ENCODE peak calls at places on chromosomes 13 and 19, in six cellular contexts. One of them, this sample, is unnamed.

GRCh38 chr13:112895521-112896465 is 73.2 kb upstream of the MCF2L start:
- DNase-seq in IMR-90: no peak
- DNase-seq in omental fat pad: no peak
- DNase-seq in cardiac fibroblast: no peak
- DNase-seq in AG09309: no peak
- DNase-seq in PC-3: no peak
- DNase-seq in this sample: peak

GRCh38 chr19:37855098-37855497 is 51.3 kb downstream of the WDR87 start:
- DNase-seq in IMR-90: peak
- DNase-seq in omental fat pad: no peak
- DNase-seq in cardiac fibroblast: peak
- DNase-seq in AG09309: no peak
- DNase-seq in PC-3: no peak
- DNase-seq in this sample: no peak

GRCh38 chr13:29754486-29754806 is 96.0 kb downstream of the UBL3 start:
- DNase-seq in IMR-90: peak
- DNase-seq in omental fat pad: no peak
- DNase-seq in cardiac fibroblast: peak
- DNase-seq in AG09309: no peak
- DNase-seq in PC-3: peak
- DNase-seq in this sample: no peak

GRCh38 chr19:5343848-5344247 is 3.2 kb upstream of the PTPRS start:
- DNase-seq in IMR-90: peak
- DNase-seq in omental fat pad: no peak
- DNase-seq in cardiac fibroblast: peak
- DNase-seq in AG09309: peak
- DNase-seq in PC-3: no peak
- DNase-seq in this sample: no peak

GRCh38 chr19:34808566-34808965 is 35.6 kb upstream of the ZNF599 start:
- DNase-seq in IMR-90: peak
- DNase-seq in omental fat pad: no peak
- DNase-seq in cardiac fibroblast: peak
- DNase-seq in AG09309: peak
- DNase-seq in PC-3: peak
- DNase-seq in this sample: no peak

GRCh38 chr13:24664726-24665409 is 15.3 kb upstream of the ATP12A start:
- DNase-seq in IMR-90: peak
- DNase-seq in omental fat pad: no peak
- DNase-seq in cardiac fibroblast: no peak
- DNase-seq in AG09309: no peak
- DNase-seq in PC-3: peak
- DNase-seq in this sample: no peak

GRCh38 chr19:5692785-5693194 is 2.7 kb downstream of the RPL36 start:
- DNase-seq in IMR-90: no peak
- DNase-seq in omental fat pad: no peak
- DNase-seq in cardiac fibroblast: no peak
- DNase-seq in AG09309: no peak
- DNase-seq in PC-3: no peak
- DNase-seq in this sample: no peak

GRCh38 chr19:7295912-7296486 is 1.8 kb upstream of the INSR start:
- DNase-seq in IMR-90: no peak
- DNase-seq in omental fat pad: no peak
- DNase-seq in cardiac fibroblast: no peak
- DNase-seq in AG09309: no peak
- DNase-seq in PC-3: no peak
- DNase-seq in this sample: no peak

GRCh38 chr19:54573330-54573872 is at the start of gene LILRA2:
- DNase-seq in IMR-90: no peak
- DNase-seq in omental fat pad: no peak
- DNase-seq in cardiac fibroblast: no peak
- DNase-seq in AG09309: no peak
- DNase-seq in PC-3: no peak
- DNase-seq in this sample: peak

GRCh38 chr19:7856679-7857663 is 17.2 kb downstream of the PRR36 start:
- DNase-seq in IMR-90: no peak
- DNase-seq in omental fat pad: no peak
- DNase-seq in cardiac fibroblast: no peak
- DNase-seq in AG09309: no peak
- DNase-seq in PC-3: no peak
- DNase-seq in this sample: no peak

GRCh38 chr13:33230178-33230881 is 55.2 kb downstream of the STARD13 start:
- DNase-seq in IMR-90: peak
- DNase-seq in omental fat pad: no peak
- DNase-seq in cardiac fibroblast: peak
- DNase-seq in AG09309: no peak
- DNase-seq in PC-3: peak
- DNase-seq in this sample: no peak

GRCh38 chr19:44587863-44588752 is 25.3 kb upstream of the IGSF23 start:
- DNase-seq in IMR-90: peak
- DNase-seq in omental fat pad: no peak
- DNase-seq in cardiac fibroblast: peak
- DNase-seq in AG09309: peak
- DNase-seq in PC-3: peak
- DNase-seq in this sample: no peak

GRCh38 chr19:4493104-4493928 is 21.2 kb downstream of the HDGFL2 start:
- DNase-seq in IMR-90: no peak
- DNase-seq in omental fat pad: no peak
- DNase-seq in cardiac fibroblast: no peak
- DNase-seq in AG09309: no peak
- DNase-seq in PC-3: no peak
- DNase-seq in this sample: no peak

GRCh38 chr13:113143466-113144254 is 14.8 kb upstream of the PROZ start:
- DNase-seq in IMR-90: no peak
- DNase-seq in omental fat pad: no peak
- DNase-seq in cardiac fibroblast: no peak
- DNase-seq in AG09309: no peak
- DNase-seq in PC-3: no peak
- DNase-seq in this sample: no peak

GRCh38 chr13:37747071-37747612 is 122.4 kb downstream of the TRPC4 start:
- DNase-seq in IMR-90: peak
- DNase-seq in omental fat pad: no peak
- DNase-seq in cardiac fibroblast: peak
- DNase-seq in AG09309: peak
- DNase-seq in PC-3: peak
- DNase-seq in this sample: no peak

GRCh38 chr13:24159921-24160324 is 597 bp upstream of the SPATA13 start:
- DNase-seq in IMR-90: no peak
- DNase-seq in omental fat pad: no peak
- DNase-seq in cardiac fibroblast: no peak
- DNase-seq in AG09309: no peak
- DNase-seq in PC-3: peak
- DNase-seq in this sample: no peak

GRCh38 chr19:2080336-2080988 is 15.7 kb downstream of the MOB3A start:
- DNase-seq in IMR-90: no peak
- DNase-seq in omental fat pad: no peak
- DNase-seq in cardiac fibroblast: no peak
- DNase-seq in AG09309: no peak
- DNase-seq in PC-3: no peak
- DNase-seq in this sample: no peak

GRCh38 chr19:13097331-13098258 is 5.1 kb downstream of the LYL1 start:
- DNase-seq in IMR-90: no peak
- DNase-seq in omental fat pad: peak
- DNase-seq in cardiac fibroblast: no peak
- DNase-seq in AG09309: no peak
- DNase-seq in PC-3: no peak
- DNase-seq in this sample: no peak

DNA sequence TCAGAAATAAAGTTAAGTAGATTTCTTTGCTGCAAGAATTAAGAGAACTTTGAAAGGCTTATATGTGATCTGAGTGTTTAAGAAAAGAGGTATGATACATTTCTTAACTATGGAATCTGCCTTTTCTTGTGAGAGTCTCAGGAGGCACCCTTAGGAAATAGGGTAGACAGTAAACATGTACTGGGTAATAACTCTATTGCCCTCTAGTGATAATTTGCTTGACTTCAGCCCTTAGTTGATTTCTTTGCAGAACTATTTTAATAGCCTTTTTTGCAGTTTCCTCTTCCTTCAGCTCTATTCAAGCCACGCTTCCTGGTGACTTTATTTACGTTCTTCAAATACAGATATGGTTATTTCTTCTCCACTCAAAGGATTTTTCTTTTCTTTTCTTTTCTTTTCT is 37.0 kb upstream of the CCNA1 start:
- DNase-seq in IMR-90: peak
- DNase-seq in omental fat pad: no peak
- DNase-seq in cardiac fibroblast: peak
- DNase-seq in AG09309: peak
- DNase-seq in PC-3: peak
- DNase-seq in this sample: no peak
- TF ChIP-seq CTCF in IMR-90: peak
- TF ChIP-seq CTCF in omental fat pad: no peak
- TF ChIP-seq CTCF in cardiac fibroblast: peak
- TF ChIP-seq CTCF in AG09309: peak
- TF ChIP-seq CTCF in PC-3: peak
- TF ChIP-seq CTCF in this sample: peak

GRCh38 chr13:99087130-99087953 is 109.5 kb upstream of the DOCK9 start:
- DNase-seq in IMR-90: peak
- DNase-seq in omental fat pad: peak
- DNase-seq in cardiac fibroblast: peak
- DNase-seq in AG09309: peak
- DNase-seq in PC-3: peak
- DNase-seq in this sample: peak
- TF ChIP-seq CTCF in IMR-90: peak
- TF ChIP-seq CTCF in omental fat pad: no peak
- TF ChIP-seq CTCF in cardiac fibroblast: peak
- TF ChIP-seq CTCF in AG09309: peak
- TF ChIP-seq CTCF in PC-3: peak
- TF ChIP-seq CTCF in this sample: no peak

GRCh38 chr13:45464141-45464686 is 525 bp upstream of the COG3 start:
- DNase-seq in IMR-90: no peak
- DNase-seq in omental fat pad: no peak
- DNase-seq in cardiac fibroblast: no peak
- DNase-seq in AG09309: no peak
- DNase-seq in PC-3: no peak
- DNase-seq in this sample: no peak

GRCh38 chr13:45466359-45466758 is 1.6 kb downstream of the COG3 start:
- DNase-seq in IMR-90: no peak
- DNase-seq in omental fat pad: no peak
- DNase-seq in cardiac fibroblast: no peak
- DNase-seq in AG09309: no peak
- DNase-seq in PC-3: no peak
- DNase-seq in this sample: no peak

GRCh38 chr13:45468676-45469075 is 3.9 kb downstream of the COG3 start:
- DNase-seq in IMR-90: no peak
- DNase-seq in omental fat pad: no peak
- DNase-seq in cardiac fibroblast: no peak
- DNase-seq in AG09309: no peak
- DNase-seq in PC-3: no peak
- DNase-seq in this sample: no peak

DNA sequence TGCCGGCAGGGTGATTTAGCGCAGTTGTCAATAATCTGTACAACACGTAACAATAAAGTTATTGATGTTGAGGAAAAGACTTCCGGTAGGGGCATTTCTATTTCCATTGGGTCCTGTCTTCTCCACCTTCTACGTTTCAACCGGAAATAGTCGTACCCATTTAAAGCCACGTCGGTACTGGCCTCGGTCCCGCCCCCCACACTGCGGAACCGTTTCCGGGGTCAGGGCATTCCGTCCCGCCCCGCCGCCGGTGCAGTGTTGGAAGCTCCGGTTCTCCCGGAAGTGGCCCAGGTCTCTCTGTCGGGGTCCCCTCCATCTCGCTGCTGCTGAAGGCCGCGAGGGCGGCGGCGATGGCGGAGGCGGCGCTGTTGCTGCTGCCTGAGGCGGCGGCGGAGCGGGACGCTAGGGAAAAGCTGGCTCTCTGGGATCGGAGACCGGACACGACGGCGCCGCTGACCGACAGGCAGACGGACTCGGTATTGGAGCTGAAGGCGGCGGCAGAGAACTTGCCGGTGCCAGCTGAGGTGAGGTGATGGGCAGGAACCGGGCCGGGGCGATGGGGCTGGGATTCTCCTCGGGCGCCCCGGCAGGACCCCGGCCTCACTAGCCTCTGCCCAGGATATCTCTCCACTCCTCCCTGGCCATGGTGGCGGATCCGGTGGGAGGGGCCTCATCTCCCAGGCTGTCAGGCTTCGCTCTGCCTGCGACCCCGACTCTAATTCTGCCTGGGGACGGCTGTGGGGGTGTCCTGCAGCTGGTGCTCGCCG is at the start of gene COG3:
- DNase-seq in IMR-90: peak
- DNase-seq in omental fat pad: peak
- DNase-seq in cardiac fibroblast: peak
- DNase-seq in AG09309: peak
- DNase-seq in PC-3: peak
- DNase-seq in this sample: peak
- TF ChIP-seq CTCF in IMR-90: peak
- TF ChIP-seq CTCF in omental fat pad: no peak
- TF ChIP-seq CTCF in cardiac fibroblast: no peak
- TF ChIP-seq CTCF in AG09309: no peak
- TF ChIP-seq CTCF in PC-3: peak
- TF ChIP-seq CTCF in this sample: peak

DNA sequence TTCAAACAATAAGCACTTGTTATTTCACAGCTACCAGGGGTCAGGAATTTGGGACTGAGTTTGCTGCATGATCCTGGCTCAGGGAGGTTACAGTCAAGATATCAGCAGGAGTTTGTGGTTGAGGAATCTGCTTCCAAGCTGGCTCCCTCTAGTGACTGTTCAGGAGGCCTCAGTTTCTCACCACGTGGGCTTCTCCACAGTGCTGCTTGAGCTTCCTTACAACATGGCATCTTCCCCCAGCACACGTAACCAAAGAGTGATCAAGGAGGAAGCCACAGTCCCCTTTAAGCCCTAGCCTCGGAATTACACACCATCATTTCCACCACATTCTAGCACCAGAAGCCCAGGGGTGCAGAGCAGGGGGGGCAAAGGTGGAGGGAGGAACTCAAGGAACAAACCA is 28.8 kb downstream of the CELF5 start:
- DNase-seq in IMR-90: no peak
- DNase-seq in omental fat pad: no peak
- DNase-seq in cardiac fibroblast: no peak
- DNase-seq in AG09309: no peak
- DNase-seq in PC-3: no peak
- DNase-seq in this sample: no peak
- TF ChIP-seq CTCF in IMR-90: no peak
- TF ChIP-seq CTCF in omental fat pad: no peak
- TF ChIP-seq CTCF in cardiac fibroblast: no peak
- TF ChIP-seq CTCF in AG09309: no peak
- TF ChIP-seq CTCF in PC-3: no peak
- TF ChIP-seq CTCF in this sample: no peak

DNA sequence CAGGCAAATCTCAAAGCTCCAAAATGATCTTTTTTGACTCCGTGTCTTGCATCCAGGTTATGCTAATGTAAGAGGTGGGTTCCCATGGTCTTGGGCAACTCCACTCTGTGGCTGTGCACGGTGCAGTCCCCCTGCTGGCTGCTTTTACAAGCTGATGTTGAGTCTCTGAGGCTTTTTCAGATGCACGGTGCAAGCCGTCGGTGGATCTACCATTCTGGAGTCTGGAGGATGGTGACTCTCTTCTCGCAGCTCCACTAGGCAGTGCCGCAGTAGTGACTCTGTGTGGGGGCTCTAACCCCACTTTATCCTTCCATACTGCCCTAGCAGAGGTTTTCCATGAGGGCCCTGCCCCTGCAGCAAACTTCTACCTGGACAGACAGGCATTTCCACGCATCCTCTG is 266.8 kb upstream of the GPC6 start:
- DNase-seq in IMR-90: no peak
- DNase-seq in omental fat pad: no peak
- DNase-seq in cardiac fibroblast: no peak
- DNase-seq in AG09309: no peak
- DNase-seq in PC-3: no peak
- DNase-seq in this sample: no peak
- TF ChIP-seq CTCF in IMR-90: no peak
- TF ChIP-seq CTCF in omental fat pad: no peak
- TF ChIP-seq CTCF in cardiac fibroblast: no peak
- TF ChIP-seq CTCF in AG09309: no peak
- TF ChIP-seq CTCF in PC-3: no peak
- TF ChIP-seq CTCF in this sample: no peak